ENCODE peak calls at places on chromosomes 13 and 19, in four cellular contexts. O is tibial nerve, C is HAP-1, R is astrocyte. L is an unnamed sample. For H3K27me3, the result is how much of the 10 kb centered on the place peaks cover.

GRCh38 chr13:51849145-51850101 is 4.4 kb upstream of the TMEM272 start:
- DNase-seq in R (peak), C (peak), O (no peak), L (peak)

GRCh38 chr13:27130223-27131015 is 41.2 kb downstream of the USP12 start:
- DNase-seq in C (no peak), R (peak), O (peak), L (no peak)

GRCh38 chr19:48683349-48683748 is 10.5 kb upstream of the NTN5 start:
- DNase-seq in C (no peak), R (peak), O (peak), L (peak)

GRCh38 chr19:41734585-41734984 is 20.7 kb upstream of the CEACAM6 start:
- DNase-seq in R (no peak), O (no peak), C (no peak), L (peak)

GRCh38 chr13:64482373-64482772 is 2747.8 kb downstream of the PCDH9 start:
- DNase-seq in C (no peak), O (no peak), R (no peak), L (no peak)

GRCh38 chr13:47459512-47459911 is 541.6 kb downstream of the SUCLA2 start:
- DNase-seq in R (no peak), C (no peak), O (no peak), L (no peak)

GRCh38 chr19:16581971-16582343 is 9.7 kb upstream of the SLC35E1 start:
- DNase-seq in R (no peak), O (no peak), C (no peak), L (no peak)

GRCh38 chr19:3146677-3147100 is 10.9 kb downstream of the GNA15 start:
- DNase-seq in C (peak), R (no peak), O (no peak), L (peak)

GRCh38 chr19:49333426-49334288 is 1.5 kb upstream of the CD37 start:
- DNase-seq in C (no peak), O (no peak), R (no peak), L (peak)

GRCh38 chr19:7953060-7953459 is 9.6 kb upstream of the TIMM44 start:
- DNase-seq in C (no peak), R (peak), O (no peak), L (no peak)

GRCh38 chr13:73060251-73061160 is 1.7 kb downstream of the KLF5 start:
- DNase-seq in R (peak), O (no peak), C (peak), L (no peak)

GRCh38 chr13:46866150-46866549 is 30.7 kb downstream of the HTR2A start:
- DNase-seq in R (peak), O (peak), C (peak), L (peak)

GRCh38 chr19:56994251-56995017 is 125.4 kb upstream of the USP29 start:
- DNase-seq in R (no peak), O (no peak), C (no peak), L (no peak)

GRCh38 chr19:38538793-38539528 is 78.8 kb downstream of the MAP4K1 start:
- DNase-seq in R (no peak), O (no peak), C (peak), L (peak)

GRCh38 chr19:41228486-41228885 is 9.5 kb downstream of the AXL start:
- DNase-seq in R (no peak), O (no peak), C (no peak), L (no peak)

GRCh38 chr13:19590423-19590822 is 29.1 kb upstream of the TPTE2 start:
- DNase-seq in C (no peak), R (no peak), O (no peak), L (no peak)

GRCh38 chr13:75705908-75706307 is 69.8 kb downstream of the LMO7 start:
- DNase-seq in O (no peak), R (no peak), C (no peak), L (no peak)

GRCh38 chr13:26513931-26514330 is 43.6 kb upstream of the WASF3 start:
- DNase-seq in O (no peak), R (no peak), C (no peak), L (no peak)

GRCh38 chr19:6264077-6264445 is 15.7 kb downstream of the MLLT1 start:
- DNase-seq in R (no peak), C (no peak), O (no peak), L (no peak)

GRCh38 chr13:112812306-112813034 is 122.6 kb downstream of the ATP11A start:
- DNase-seq in O (no peak), R (no peak), C (no peak), L (no peak)

GRCh38 chr19:1507192-1507660 is 5.6 kb downstream of the ADAMTSL5 start:
- DNase-seq in O (no peak), R (no peak), C (no peak), L (no peak)
- H3K27me3 ChIP-seq in O (under half), R (under half), C (under half), L (under half)

GRCh38 chr13:28497143-28497876 is 2.4 kb upstream of the FLT1 start:
- DNase-seq in O (no peak), C (no peak), R (no peak), L (no peak)
- H3K27me3 ChIP-seq in O (under half), C (under half), R (under half), L (under half)

GRCh38 chr13:53545340-53545941 is 516.8 kb downstream of the OLFM4 start:
- DNase-seq in R (no peak), C (no peak), O (no peak), L (no peak)
- H3K27me3 ChIP-seq in R (under half), C (under half), O (under half), L (under half)

GRCh38 chr13:99691552-99691951 is 190.3 kb downstream of the TM9SF2 start:
- DNase-seq in R (no peak), O (no peak), C (no peak), L (no peak)

GRCh38 chr13:99687728-99688397 is 186.6 kb downstream of the TM9SF2 start:
- DNase-seq in C (no peak), O (no peak), R (peak), L (no peak)

GRCh38 chr13:99690426-99691189 is 189.3 kb downstream of the TM9SF2 start:
- DNase-seq in O (no peak), C (peak), R (no peak), L (no peak)

GRCh38 chr13:99688776-99689175 is 187.5 kb downstream of the TM9SF2 start:
- DNase-seq in O (no peak), R (no peak), C (no peak), L (no peak)

GRCh38 chr13:99689955-99690354 is 188.7 kb downstream of the TM9SF2 start:
- DNase-seq in R (no peak), O (no peak), C (peak), L (no peak)
- H3K27me3 ChIP-seq in R (under half), O (under half), C (under half), L (under half)

GRCh38 chr13:100089633-100090032 is 740 bp downstream of the PCCA start:
- DNase-seq in R (peak), C (no peak), O (no peak), L (no peak)
- H3K27me3 ChIP-seq in R (under half), C (under half), O (under half), L (under half)

GRCh38 chr19:4604912-4605311 is 34.4 kb upstream of the TNFAIP8L1 start:
- DNase-seq in C (no peak), R (no peak), O (no peak), L (no peak)
- H3K27me3 ChIP-seq in C (under half), R (under half), O (under half), L (half or more)

GRCh38 chr13:96093296-96094006 is 3.5 kb downstream of the HS6ST3 start:
- DNase-seq in O (no peak), C (no peak), R (no peak), L (no peak)
- H3K27me3 ChIP-seq in O (under half), C (under half), R (under half), L (half or more)

GRCh38 chr19:55436847-55437246 is 6.3 kb downstream of the SHISA7 start:
- DNase-seq in O (no peak), R (no peak), C (no peak), L (no peak)

GRCh38 chr19:55437410-55437809 is 5.7 kb downstream of the SHISA7 start:
- DNase-seq in O (no peak), R (peak), C (peak), L (peak)

GRCh38 chr19:55434356-55434755 is 8.7 kb downstream of the SHISA7 start:
- DNase-seq in C (no peak), R (no peak), O (no peak), L (no peak)

GRCh38 chr19:55433292-55433691 is 9.8 kb downstream of the SHISA7 start:
- DNase-seq in R (no peak), C (no peak), O (no peak), L (no peak)

GRCh38 chr19:55435020-55435419 is 8.1 kb downstream of the SHISA7 start:
- DNase-seq in O (no peak), C (no peak), R (no peak), L (no peak)
- H3K27me3 ChIP-seq in O (under half), C (under half), R (under half), L (half or more)